ENCODE peak calls at places on chromosomes 11 and 22, in four cellular contexts. W, U, V and E are unnamed samples.

GRCh38 chr11:126601550-126602215 is 246.2 kb downstream of the ST3GAL4 start:
- DNase-seq in W (no peak), U (no peak), V (no peak), E (no peak)

GRCh38 chr11:47377571-47378010 is 756 bp downstream of the SPI1 start:
- DNase-seq in U (no peak), W (no peak), V (peak; percentile 58), E (peak; percentile 27)

GRCh38 chr22:30390974-30391691 is 3.9 kb upstream of the RNF215 start:
- DNase-seq in W (peak; percentile 51), V (peak; percentile 55), U (peak; percentile 71), E (peak; percentile 80)

GRCh38 chr11:1835671-1836010 is 851 bp downstream of the SYT8 start:
- DNase-seq in U (no peak), V (no peak), W (no peak), E (no peak)

GRCh38 chr11:129613076-129613475 is 202.6 kb upstream of the TMEM45B start:
- DNase-seq in U (no peak), W (no peak), V (no peak), E (no peak)

GRCh38 chr11:79062814-79063762 is 377.7 kb downstream of the TENM4 start:
- DNase-seq in W (no peak), U (peak; percentile 64), V (peak; percentile 17), E (peak; percentile 73)

GRCh38 chr11:12841946-12842630 is 167.0 kb upstream of the RASSF10 start:
- DNase-seq in W (no peak), V (no peak), U (no peak), E (peak; percentile 49)

GRCh38 chr11:40280161-40281054 is 1179.0 kb downstream of the LRRC4C start:
- DNase-seq in W (no peak), U (no peak), V (no peak), E (no peak)

GRCh38 chr22:37145415-37146385 is 4.0 kb downstream of the IL2RB start:
- DNase-seq in V (no peak), W (no peak), U (no peak), E (no peak)

GRCh38 chr22:44633647-44634046 is 68.4 kb upstream of the PRR5 start:
- DNase-seq in V (no peak), U (no peak), W (no peak), E (no peak)

GRCh38 chr11:20443596-20443995 is 56.1 kb downstream of the PRMT3 start:
- DNase-seq in V (no peak), W (no peak), U (no peak), E (peak; percentile 17)

GRCh38 chr11:131865860-131866259 is 495.4 kb downstream of the NTM start:
- DNase-seq in W (no peak), U (no peak), V (no peak), E (no peak)

GRCh38 chr11:44623716-44624491 is 58.4 kb downstream of the CD82 start:
- DNase-seq in W (no peak), V (no peak), U (peak; percentile 42), E (no peak)

GRCh38 chr11:60128376-60128775 is 39.9 kb downstream of the MS4A2 start:
- DNase-seq in W (no peak), V (no peak), U (no peak), E (no peak)

GRCh38 chr11:99693941-99694492 is 673.3 kb downstream of the CNTN5 start:
- DNase-seq in V (no peak), U (no peak), W (no peak), E (no peak)

GRCh38 chr11:79940976-79941735 is 500.3 kb upstream of the TENM4 start:
- DNase-seq in W (no peak), V (no peak), U (no peak), E (no peak)

GRCh38 chr22:32574957-32575893 is 100.6 kb downstream of the FBXO7 start:
- DNase-seq in V (no peak), U (no peak), W (no peak), E (peak; percentile 46)

GRCh38 chr11:84558085-84558905 is 1068.8 kb downstream of the DLG2 start:
- DNase-seq in W (no peak), U (no peak), V (peak; percentile 28), E (peak; percentile 27)

GRCh38 chr11:8234910-8235309 is 28.8 kb downstream of the LMO1 start:
- DNase-seq in V (no peak), U (no peak), W (no peak), E (no peak)

GRCh38 chr11:8234425-8234821 is 29.3 kb downstream of the LMO1 start:
- DNase-seq in V (no peak), U (no peak), W (no peak), E (peak; percentile 72)

GRCh38 chr11:8232849-8233606 is 30.6 kb downstream of the LMO1 start:
- DNase-seq in U (no peak), V (no peak), W (no peak), E (peak; percentile 55)

GRCh38 chr11:8232414-8232813 is 31.3 kb downstream of the LMO1 start:
- DNase-seq in U (no peak), W (no peak), V (no peak), E (no peak)

GRCh38 chr11:8233691-8234424 is 29.8 kb downstream of the LMO1 start:
- DNase-seq in U (no peak), V (no peak), W (no peak), E (peak; percentile 78)
- TF ChIP-seq NRF1 in U (no peak), V (no peak), W (no peak), E (no peak)

DNA sequence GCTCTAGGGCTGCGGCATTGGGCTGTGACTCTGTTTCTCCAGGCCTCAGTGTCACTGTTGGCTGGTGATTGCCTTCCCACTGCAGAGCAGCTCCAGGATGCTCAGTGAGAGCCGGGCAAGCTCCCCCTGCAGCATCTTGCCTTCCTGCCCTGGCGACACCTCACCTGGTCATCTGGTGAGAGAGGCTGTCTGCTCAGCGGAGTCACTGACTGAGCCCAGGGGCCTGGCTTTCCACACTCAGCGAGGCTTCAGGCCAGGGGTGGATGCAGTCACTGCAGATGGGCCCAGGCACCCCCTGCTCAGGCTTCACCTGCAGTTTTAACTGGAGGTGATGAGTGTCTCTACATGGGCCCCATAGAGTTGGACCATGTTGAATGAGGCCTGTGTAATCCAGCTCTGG is 136.8 kb downstream of the CACNA1I start:
- DNase-seq in V (no peak), W (no peak), U (no peak), E (no peak)
- TF ChIP-seq NRF1 in V (no peak), W (no peak), U (no peak), E (no peak)

DNA sequence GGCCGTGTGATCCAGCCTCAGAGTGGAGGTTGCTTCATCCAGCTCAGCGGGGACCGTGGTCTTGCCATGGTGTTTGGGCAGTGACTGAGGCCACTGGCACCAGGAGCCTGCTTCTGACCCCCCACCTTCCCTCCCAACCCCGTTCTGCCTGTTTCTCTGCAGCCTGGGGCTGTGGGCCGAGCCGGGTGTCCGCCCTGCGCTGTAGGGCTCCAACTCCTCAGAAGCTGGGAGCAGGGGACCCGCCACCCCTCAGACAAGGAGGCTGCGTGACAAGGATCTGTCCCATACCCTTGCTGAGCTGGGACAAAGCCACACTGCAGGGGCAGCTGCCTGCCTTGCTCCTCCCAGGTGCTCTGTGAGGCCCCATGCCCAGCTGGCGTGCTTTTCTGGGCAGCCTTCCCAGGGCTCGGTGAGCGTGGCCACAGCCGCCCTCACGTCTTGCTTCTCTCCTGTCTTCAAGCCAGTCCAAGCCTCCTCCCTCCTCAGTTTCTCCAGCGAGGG is 11.7 kb upstream of the ARFGAP3 start:
- DNase-seq in W (no peak), U (no peak), V (no peak), E (no peak)
- TF ChIP-seq NRF1 in W (no peak), U (no peak), V (no peak), E (no peak)

GRCh38 chr11:57675176-57675941 is 7.4 kb downstream of the ZDHHC5 start:
- DNase-seq in U (no peak), W (no peak), V (no peak), E (no peak)

GRCh38 chr11:57681168-57681567 is 13.3 kb downstream of the ZDHHC5 start:
- DNase-seq in V (no peak), U (no peak), W (no peak), E (no peak)

GRCh38 chr11:57679396-57679795 is 11.5 kb downstream of the ZDHHC5 start:
- DNase-seq in U (no peak), W (no peak), V (no peak), E (no peak)

GRCh38 chr11:57680552-57680874 is 12.6 kb downstream of the ZDHHC5 start:
- DNase-seq in W (no peak), U (no peak), V (no peak), E (no peak)
- TF ChIP-seq NRF1 in W (no peak), U (no peak), V (no peak), E (no peak)